ENCODE peak calls at places on chromosomes 12 and 14, in seven cellular contexts. One of them, this sample, is unnamed.

GRCh38 chr14:100612879-100613455 is 25.8 kb upstream of the BEGAIN start:
- DNase-seq in activated T-cell treated with anti-CD3 and anti-CD28 coated beads for 1 hour: no peak
- DNase-seq in hippocampal formation: no peak
- DNase-seq in NT2/D1: no peak
- DNase-seq in KBM-7: no peak
- DNase-seq in glutamatergic neuron: no peak
- DNase-seq in mucosa of gallbladder: no peak
- DNase-seq in this sample: no peak

GRCh38 chr12:39461059-39461458 is 18.1 kb upstream of the KIF21A start:
- DNase-seq in activated T-cell treated with anti-CD3 and anti-CD28 coated beads for 1 hour: no peak
- DNase-seq in glutamatergic neuron: no peak
- DNase-seq in mucosa of gallbladder: no peak
- DNase-seq in NT2/D1: no peak
- DNase-seq in hippocampal formation: no peak
- DNase-seq in KBM-7: no peak
- DNase-seq in this sample: no peak

GRCh38 chr12:42421844-42422779 is 96.1 kb downstream of the PPHLN1 start:
- DNase-seq in glutamatergic neuron: no peak
- DNase-seq in hippocampal formation: no peak
- DNase-seq in activated T-cell treated with anti-CD3 and anti-CD28 coated beads for 1 hour: no peak
- DNase-seq in mucosa of gallbladder: no peak
- DNase-seq in KBM-7: peak
- DNase-seq in NT2/D1: no peak
- DNase-seq in this sample: peak

GRCh38 chr12:47121146-47121545 is 41.4 kb upstream of the AMIGO2 start:
- DNase-seq in activated T-cell treated with anti-CD3 and anti-CD28 coated beads for 1 hour: no peak
- DNase-seq in glutamatergic neuron: no peak
- DNase-seq in mucosa of gallbladder: no peak
- DNase-seq in KBM-7: no peak
- DNase-seq in hippocampal formation: no peak
- DNase-seq in NT2/D1: no peak
- DNase-seq in this sample: peak

GRCh38 chr12:52029686-52030085 is 21.6 kb upstream of the NR4A1 start:
- DNase-seq in glutamatergic neuron: peak
- DNase-seq in hippocampal formation: no peak
- DNase-seq in activated T-cell treated with anti-CD3 and anti-CD28 coated beads for 1 hour: no peak
- DNase-seq in mucosa of gallbladder: no peak
- DNase-seq in KBM-7: peak
- DNase-seq in NT2/D1: peak
- DNase-seq in this sample: peak

GRCh38 chr14:92531151-92531873 is 17.7 kb downstream of the RIN3 start:
- DNase-seq in KBM-7: no peak
- DNase-seq in activated T-cell treated with anti-CD3 and anti-CD28 coated beads for 1 hour: peak
- DNase-seq in mucosa of gallbladder: no peak
- DNase-seq in NT2/D1: no peak
- DNase-seq in hippocampal formation: no peak
- DNase-seq in glutamatergic neuron: no peak
- DNase-seq in this sample: no peak

GRCh38 chr12:73225371-73225937 is 953.3 kb downstream of the TRHDE start:
- DNase-seq in glutamatergic neuron: no peak
- DNase-seq in KBM-7: no peak
- DNase-seq in hippocampal formation: no peak
- DNase-seq in activated T-cell treated with anti-CD3 and anti-CD28 coated beads for 1 hour: no peak
- DNase-seq in NT2/D1: no peak
- DNase-seq in mucosa of gallbladder: no peak
- DNase-seq in this sample: no peak

GRCh38 chr12:22130671-22131070 is 84.7 kb downstream of the CMAS start:
- DNase-seq in mucosa of gallbladder: no peak
- DNase-seq in NT2/D1: no peak
- DNase-seq in activated T-cell treated with anti-CD3 and anti-CD28 coated beads for 1 hour: no peak
- DNase-seq in glutamatergic neuron: no peak
- DNase-seq in KBM-7: no peak
- DNase-seq in hippocampal formation: no peak
- DNase-seq in this sample: no peak

GRCh38 chr12:21906919-21907642 is 34.1 kb downstream of the ABCC9 start:
- DNase-seq in activated T-cell treated with anti-CD3 and anti-CD28 coated beads for 1 hour: no peak
- DNase-seq in NT2/D1: no peak
- DNase-seq in KBM-7: no peak
- DNase-seq in mucosa of gallbladder: no peak
- DNase-seq in glutamatergic neuron: no peak
- DNase-seq in hippocampal formation: no peak
- DNase-seq in this sample: peak

GRCh38 chr12:3303410-3304136 is 187.4 kb upstream of the PRMT8 start:
- DNase-seq in mucosa of gallbladder: no peak
- DNase-seq in activated T-cell treated with anti-CD3 and anti-CD28 coated beads for 1 hour: no peak
- DNase-seq in NT2/D1: peak
- DNase-seq in glutamatergic neuron: peak
- DNase-seq in hippocampal formation: no peak
- DNase-seq in KBM-7: no peak
- DNase-seq in this sample: no peak

GRCh38 chr12:38282886-38283285 is 33.7 kb upstream of the ALG10B start:
- DNase-seq in activated T-cell treated with anti-CD3 and anti-CD28 coated beads for 1 hour: no peak
- DNase-seq in hippocampal formation: no peak
- DNase-seq in KBM-7: no peak
- DNase-seq in NT2/D1: peak
- DNase-seq in mucosa of gallbladder: no peak
- DNase-seq in glutamatergic neuron: no peak
- DNase-seq in this sample: peak

This sample was measured in cardiac fibroblast.